ENCODE peak calls at places on chromosomes 12 and 14, in five cellular contexts. V is CD8-positive, alpha-beta T cell; L is mammary epithelial cell; C is lower lobe of right lung; U is Peyer's patch. I is an unnamed sample. For H3K27me3, the result is how much of the 10 kb centered on the place peaks cover.

GRCh38 chr14:103115845-103116572 is 7.3 kb upstream of the TNFAIP2 start:
- DNase-seq in V (no peak), L (peak), C (no peak), U (no peak), I (no peak)

GRCh38 chr12:2893007-2893406 is 2.3 kb downstream of the TULP3 start:
- DNase-seq in V (no peak), L (peak), C (no peak), U (no peak), I (no peak)

GRCh38 chr12:69658203-69658602 is 40.9 kb downstream of the BEST3 start:
- DNase-seq in V (no peak), L (peak), C (no peak), U (no peak), I (no peak)

GRCh38 chr14:104188727-104189400 is 50.5 kb downstream of the KIF26A start:
- DNase-seq in V (no peak), L (no peak), C (no peak), U (no peak), I (no peak)

GRCh38 chr14:31457665-31458659 is 656 bp upstream of the DTD2 start:
- DNase-seq in V (no peak), L (no peak), C (no peak), U (no peak), I (no peak)

GRCh38 chr14:35956376-35957000 is 130.3 kb downstream of the BRMS1L start:
- DNase-seq in V (no peak), L (no peak), C (no peak), U (no peak), I (no peak)

GRCh38 chr14:35341454-35342159 is 49.4 kb downstream of the PSMA6 start:
- DNase-seq in V (peak), L (peak), C (peak), U (peak), I (peak)

GRCh38 chr14:93510030-93510429 is 79.3 kb downstream of the UNC79 start:
- DNase-seq in V (no peak), L (no peak), C (no peak), U (no peak), I (no peak)

GRCh38 chr12:71686658-71687025 is 760 bp downstream of the TMEM19 start:
- DNase-seq in V (no peak), L (peak), C (no peak), U (no peak), I (no peak)

GRCh38 chr12:107352347-107353081 is 259.2 kb upstream of the CRY1 start:
- DNase-seq in V (no peak), L (no peak), C (no peak), U (no peak), I (no peak)

GRCh38 chr14:58430156-58430555 is 2.6 kb downstream of the KIAA0586 start:
- DNase-seq in V (no peak), L (peak), C (no peak), U (no peak), I (no peak)

GRCh38 chr14:99758915-99759545 is 34.2 kb upstream of the EML1 start:
- DNase-seq in V (no peak), L (no peak), C (peak), U (no peak), I (no peak)

GRCh38 chr12:13422291-13422690 is 225.8 kb downstream of the EMP1 start:
- DNase-seq in V (no peak), L (peak), C (no peak), U (no peak), I (no peak)

DNA sequence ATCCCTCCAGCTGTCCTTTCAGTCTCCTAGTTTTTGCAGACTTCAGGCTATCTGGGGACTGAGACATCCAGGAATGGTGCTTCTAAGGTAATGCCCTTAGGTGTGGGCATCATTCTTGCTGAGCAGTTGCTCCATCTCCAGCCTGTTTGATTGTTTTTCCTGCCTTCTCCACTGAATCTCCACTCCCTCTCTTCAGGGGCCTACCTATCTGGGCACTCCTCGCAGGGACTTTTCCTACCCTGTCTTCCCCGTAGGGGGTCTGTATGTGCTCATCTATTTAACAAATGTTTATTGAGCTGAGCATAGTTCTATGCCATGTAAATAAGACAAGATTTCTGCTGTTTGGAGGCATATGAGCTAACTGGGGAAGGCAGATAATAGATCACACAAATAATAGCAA is 2.5 kb downstream of the FITM1 start:
- DNase-seq in V (no peak), L (no peak), C (no peak), U (no peak), I (no peak)
- H3K4me3 ChIP-seq in V (no peak), L (no peak), C (no peak), U (no peak), I (no peak)

DNA sequence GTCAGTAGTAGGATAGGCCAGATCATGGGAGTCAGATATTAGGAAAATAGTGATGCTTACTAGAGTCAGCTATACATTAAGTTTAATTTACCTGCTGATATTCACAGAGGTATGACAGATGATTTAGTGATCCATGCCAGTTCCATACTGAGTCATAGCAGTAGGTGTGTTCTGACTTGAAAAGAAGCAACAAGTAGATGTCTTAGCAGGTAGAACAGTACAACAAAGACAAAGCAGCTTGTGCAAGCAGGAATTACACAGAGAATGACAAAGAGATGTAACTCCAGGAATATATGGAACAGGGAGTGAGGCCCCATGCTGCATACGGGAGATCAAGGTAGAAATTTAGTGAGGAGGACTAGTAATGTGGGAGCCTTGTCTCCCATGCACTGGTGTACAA is 556.9 kb downstream of the SLC16A7 start:
- DNase-seq in V (no peak), L (peak), C (no peak), U (no peak), I (no peak)
- H3K27me3 ChIP-seq in V (under half), L (under half), C (under half), U (under half), I (under half)

GRCh38 chr14:101473795-101474562 is 87.3 kb upstream of the DIO3 start:
- DNase-seq in V (no peak), L (no peak), C (no peak), U (no peak), I (no peak)
- H3K4me3 ChIP-seq in V (no peak), L (no peak), C (no peak), U (no peak), I (no peak)

GRCh38 chr12:57738142-57738474 is 434 bp downstream of the AGAP2 start:
- DNase-seq in V (peak), L (no peak), C (no peak), U (no peak), I (no peak)

GRCh38 chr12:57738661-57739237 is at the start of gene AGAP2:
- DNase-seq in V (peak), L (no peak), C (no peak), U (no peak), I (no peak)

GRCh38 chr12:57735952-57736742 is 2.4 kb downstream of the AGAP2 start:
- DNase-seq in V (no peak), L (peak), C (no peak), U (no peak), I (no peak)

GRCh38 chr12:57736743-57737466 is 1.6 kb downstream of the AGAP2 start:
- DNase-seq in V (no peak), L (no peak), C (no peak), U (no peak), I (no peak)

GRCh38 chr12:57737467-57738141 is 938 bp downstream of the AGAP2 start:
- DNase-seq in V (no peak), L (no peak), C (no peak), U (no peak), I (no peak)
- H3K27me3 ChIP-seq in V (under half), L (under half), C (half or more), U (under half), I (under half)

GRCh38 chr12:9758119-9758518 is 2.6 kb downstream of the CD69 start:
- DNase-seq in V (no peak), L (no peak), C (no peak), U (no peak), I (no peak)
- H3K4me3 ChIP-seq in V (peak), L (no peak), C (peak), U (peak), I (no peak)

GRCh38 chr12:48712209-48712608 is 4.3 kb downstream of the CCNT1 start:
- DNase-seq in V (no peak), L (no peak), C (no peak), U (no peak), I (no peak)
- H3K27me3 ChIP-seq in V (under half), L (under half), C (under half), U (under half), I (under half)

GRCh38 chr12:49111206-49111605 is 559 bp upstream of the LMBR1L start:
- DNase-seq in V (no peak), L (no peak), C (no peak), U (no peak), I (no peak)

GRCh38 chr12:49110191-49111155 is at the start of gene LMBR1L:
- DNase-seq in V (peak), L (peak), C (peak), U (peak), I (peak)

GRCh38 chr12:49105504-49106120 is 5.0 kb downstream of the LMBR1L start:
- DNase-seq in V (no peak), L (no peak), C (no peak), U (no peak), I (peak)

GRCh38 chr12:49109631-49110172 is 945 bp downstream of the LMBR1L start:
- DNase-seq in V (no peak), L (no peak), C (no peak), U (no peak), I (peak)

DNA sequence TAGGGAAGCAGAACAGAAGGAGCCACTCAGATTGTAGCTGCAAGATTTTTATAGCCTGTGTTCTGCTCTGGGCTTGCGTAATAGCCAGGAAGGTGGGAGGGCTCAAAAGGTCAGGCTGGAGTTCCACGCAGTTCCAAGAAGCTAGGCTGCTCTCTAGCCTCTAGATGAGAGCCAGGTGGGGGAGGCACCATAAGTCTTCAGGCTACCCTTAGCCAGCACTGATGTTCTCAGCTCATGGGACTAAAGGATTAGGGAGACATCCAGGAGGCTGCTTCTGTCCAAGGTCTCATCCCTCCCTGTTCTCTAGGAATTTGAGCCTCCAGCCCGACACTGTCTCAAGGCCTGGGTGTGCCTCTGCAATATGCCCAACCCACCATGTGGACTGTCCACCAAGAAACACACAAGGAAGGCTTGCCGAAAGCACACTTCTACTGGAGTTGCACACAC is 1.7 kb downstream of the LMBR1L start:
- DNase-seq in V (no peak), L (no peak), C (peak), U (no peak), I (peak)
- H3K4me3 ChIP-seq in V (peak), L (no peak), C (peak), U (peak), I (no peak)